ENCODE peak calls at places on chromosome 1, in five cellular contexts. F is K562, G is IMR-90, C is GM12878, I is SK-N-SH. P is an unnamed sample.
A peak's percentile ranks its signal among the peaks of the same experiment; 100 is the strongest.

GRCh38 chr1:50667272-50667671 is 244.0 kb upstream of the DMRTA2 start:
- DNase-seq in C (no peak), G (no peak), F (no peak), I (no peak), P (no peak)

GRCh38 chr1:88029142-88029541 is 654.9 kb upstream of the PKN2 start:
- DNase-seq in G (peak; percentile 2), C (no peak), I (no peak), F (no peak), P (peak; percentile 46)

GRCh38 chr1:184810735-184811316 is 56.2 kb upstream of the EDEM3 start:
- DNase-seq in G (no peak), C (no peak), I (no peak), F (no peak), P (no peak)

GRCh38 chr1:19439464-19440171 is 45.7 kb downstream of the CAPZB start:
- DNase-seq in G (no peak), C (no peak), I (peak; percentile 82), F (peak; percentile 65), P (peak; percentile 25)

GRCh38 chr1:229883504-229884200 is 183.4 kb upstream of the GALNT2 start:
- DNase-seq in I (no peak), G (no peak), F (no peak), C (no peak), P (no peak)

GRCh38 chr1:192045038-192045575 is 113.2 kb upstream of the RGS18 start:
- DNase-seq in F (no peak), C (no peak), I (no peak), G (no peak), P (no peak)

GRCh38 chr1:213418268-213419068 is 367.4 kb downstream of the RPS6KC1 start:
- DNase-seq in C (no peak), F (no peak), G (no peak), I (no peak), P (no peak)

GRCh38 chr1:5990913-5991783 is 1.1 kb downstream of the NPHP4 start:
- DNase-seq in C (no peak), I (peak; percentile 90), F (peak; percentile 79), G (peak; percentile 21), P (no peak)

GRCh38 chr1:46442317-46443161 is 47.1 kb upstream of the DMBX1 start:
- DNase-seq in C (no peak), I (peak; percentile 81), F (peak; percentile 95), G (peak; percentile 69), P (peak; percentile 65)

GRCh38 chr1:227888404-227889046 is 59.2 kb downstream of the WNT9A start:
- DNase-seq in I (peak; percentile 16), C (no peak), F (no peak), G (no peak), P (no peak)

GRCh38 chr1:115671176-115672062 is 29.6 kb downstream of the VANGL1 start:
- DNase-seq in I (no peak), C (no peak), F (no peak), G (peak; percentile 69), P (peak; percentile 50)

GRCh38 chr1:8599813-8600212 is 217.6 kb downstream of the RERE start:
- DNase-seq in C (no peak), I (no peak), F (no peak), G (no peak), P (no peak)

GRCh38 chr1:8597455-8597854 is 220.0 kb downstream of the RERE start:
- DNase-seq in F (no peak), C (no peak), G (peak; percentile 70), I (peak; percentile 24), P (no peak)

GRCh38 chr1:8600336-8600735 is 217.1 kb downstream of the RERE start:
- DNase-seq in G (no peak), I (no peak), C (no peak), F (no peak), P (no peak)

GRCh38 chr1:8598060-8598724 is 219.2 kb downstream of the RERE start:
- DNase-seq in I (peak; percentile 63), F (no peak), G (peak; percentile 78), C (no peak), P (peak; percentile 17)

GRCh38 chr1:8598783-8599182 is 218.7 kb downstream of the RERE start:
- DNase-seq in I (peak; percentile 21), G (peak; percentile 35), F (no peak), C (no peak), P (no peak)
- TF ChIP-seq RCOR1 in I (no peak), G (no peak), F (no peak), C (no peak), P (no peak)

GRCh38 chr1:41381691-41382530 is 20.7 kb downstream of the FOXO6 start:
- DNase-seq in G (no peak), I (peak; percentile 88), F (no peak), C (no peak), P (peak; percentile 69)
- TF ChIP-seq RCOR1 in G (no peak), I (no peak), F (no peak), C (no peak), P (no peak)

GRCh38 chr1:27525296-27526271 is 35.6 kb upstream of the WASF2 start:
- DNase-seq in F (peak; percentile 95), G (peak; percentile 53), I (no peak), C (peak; percentile 53), P (peak; percentile 37)
- TF ChIP-seq RCOR1 in F (no peak), G (no peak), I (no peak), C (no peak), P (no peak)

GRCh38 chr1:38337711-38338110 is 291.1 kb upstream of the POU3F1 start:
- DNase-seq in C (no peak), F (no peak), G (no peak), I (no peak), P (no peak)
- TF ChIP-seq RCOR1 in C (no peak), F (no peak), G (no peak), I (no peak), P (no peak)

GRCh38 chr1:21651214-21652042 is 17.7 kb downstream of the RAP1GAP start:
- DNase-seq in C (no peak), G (no peak), I (peak; percentile 96), F (peak; percentile 92), P (no peak)
- TF ChIP-seq RCOR1 in C (no peak), G (no peak), I (no peak), F (no peak), P (no peak)

DNA sequence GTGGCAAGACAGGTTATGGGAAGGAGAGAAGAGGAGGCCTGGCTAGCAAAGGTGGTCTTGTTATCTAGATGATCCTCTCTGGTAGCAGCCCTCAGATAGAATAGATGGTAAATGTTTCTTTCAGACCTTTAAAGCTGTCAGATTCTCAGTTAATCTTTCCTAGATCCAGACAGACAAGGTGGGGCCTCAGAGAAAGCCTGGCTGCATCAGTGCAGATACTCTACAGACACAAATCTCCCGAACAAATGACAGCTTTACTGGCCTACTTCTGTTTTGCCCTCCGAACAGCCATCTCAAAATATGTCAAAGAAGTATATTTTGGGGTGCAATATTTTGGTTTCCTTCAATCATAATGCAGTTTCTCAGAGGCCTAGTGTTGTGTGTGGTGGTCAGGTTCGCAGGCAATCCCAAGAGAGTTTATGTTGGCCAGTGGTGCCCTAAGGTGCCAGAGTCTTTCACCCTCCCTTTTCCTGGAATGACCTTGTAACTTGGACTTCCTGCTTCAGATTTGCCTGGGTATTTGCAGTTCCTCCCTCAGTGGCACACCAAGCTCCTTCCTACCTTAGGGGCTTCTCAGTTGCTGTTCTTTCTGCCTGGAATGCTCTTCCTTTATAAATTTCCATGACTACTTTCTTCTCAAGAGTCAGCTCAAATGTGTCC is 7.0 kb downstream of the LRRC8B start:
- DNase-seq in I (no peak), F (no peak), C (no peak), G (no peak), P (no peak)
- TF ChIP-seq RCOR1 in I (no peak), F (no peak), C (no peak), G (no peak), P (no peak)

P was measured in A549.